ENCODE peak calls at places on chromosomes 12 and 14, in four cellular contexts. One of them, this sample, is unnamed.

GRCh38 chr14:35229495-35230089 is 62.6 kb upstream of the PSMA6 start:
- DNase-seq in mammary epithelial cell: no peak
- DNase-seq in stimulated activated effector memory CD8-positive, alpha-beta T cell treated with anti-CD3 and anti-CD28 coated beads, Interleukin-12 subunit alpha, Interleukin-12 subunit beta, amount 100 ng/mL, for 72 hours: no peak
- DNase-seq in NCI-H1092 treated with DMSO at 0.1 percent for 48 hours: peak
- DNase-seq in this sample: no peak

GRCh38 chr14:94174622-94175402 is 690 bp downstream of the PPP4R4 start:
- DNase-seq in stimulated activated effector memory CD8-positive, alpha-beta T cell treated with anti-CD3 and anti-CD28 coated beads, Interleukin-12 subunit alpha, Interleukin-12 subunit beta, amount 100 ng/mL, for 72 hours: no peak
- DNase-seq in mammary epithelial cell: no peak
- DNase-seq in NCI-H1092 treated with DMSO at 0.1 percent for 48 hours: no peak
- DNase-seq in this sample: no peak

GRCh38 chr12:65556676-65557424 is 267.4 kb upstream of the HMGA2 start:
- DNase-seq in mammary epithelial cell: peak
- DNase-seq in stimulated activated effector memory CD8-positive, alpha-beta T cell treated with anti-CD3 and anti-CD28 coated beads, Interleukin-12 subunit alpha, Interleukin-12 subunit beta, amount 100 ng/mL, for 72 hours: peak
- DNase-seq in NCI-H1092 treated with DMSO at 0.1 percent for 48 hours: peak
- DNase-seq in this sample: peak

GRCh38 chr14:50941151-50941550 is 3.1 kb downstream of the PYGL start:
- DNase-seq in NCI-H1092 treated with DMSO at 0.1 percent for 48 hours: no peak
- DNase-seq in mammary epithelial cell: peak
- DNase-seq in stimulated activated effector memory CD8-positive, alpha-beta T cell treated with anti-CD3 and anti-CD28 coated beads, Interleukin-12 subunit alpha, Interleukin-12 subunit beta, amount 100 ng/mL, for 72 hours: no peak
- DNase-seq in this sample: no peak

GRCh38 chr12:93347054-93347786 is 30.5 kb upstream of the NUDT4 start:
- DNase-seq in stimulated activated effector memory CD8-positive, alpha-beta T cell treated with anti-CD3 and anti-CD28 coated beads, Interleukin-12 subunit alpha, Interleukin-12 subunit beta, amount 100 ng/mL, for 72 hours: no peak
- DNase-seq in NCI-H1092 treated with DMSO at 0.1 percent for 48 hours: no peak
- DNase-seq in mammary epithelial cell: no peak
- DNase-seq in this sample: no peak

GRCh38 chr12:69066420-69067373 is 133.7 kb upstream of the CPM start:
- DNase-seq in NCI-H1092 treated with DMSO at 0.1 percent for 48 hours: no peak
- DNase-seq in mammary epithelial cell: no peak
- DNase-seq in stimulated activated effector memory CD8-positive, alpha-beta T cell treated with anti-CD3 and anti-CD28 coated beads, Interleukin-12 subunit alpha, Interleukin-12 subunit beta, amount 100 ng/mL, for 72 hours: no peak
- DNase-seq in this sample: no peak

GRCh38 chr14:100767003-100767787 is 40.5 kb downstream of the DLK1 start:
- DNase-seq in mammary epithelial cell: no peak
- DNase-seq in stimulated activated effector memory CD8-positive, alpha-beta T cell treated with anti-CD3 and anti-CD28 coated beads, Interleukin-12 subunit alpha, Interleukin-12 subunit beta, amount 100 ng/mL, for 72 hours: no peak
- DNase-seq in NCI-H1092 treated with DMSO at 0.1 percent for 48 hours: no peak
- DNase-seq in this sample: no peak

GRCh38 chr12:120091371-120092090 is 25.0 kb downstream of the RAB35 start:
- DNase-seq in mammary epithelial cell: no peak
- DNase-seq in stimulated activated effector memory CD8-positive, alpha-beta T cell treated with anti-CD3 and anti-CD28 coated beads, Interleukin-12 subunit alpha, Interleukin-12 subunit beta, amount 100 ng/mL, for 72 hours: no peak
- DNase-seq in NCI-H1092 treated with DMSO at 0.1 percent for 48 hours: no peak
- DNase-seq in this sample: no peak

GRCh38 chr12:40336573-40337199 is 111.9 kb downstream of the LRRK2 start:
- DNase-seq in NCI-H1092 treated with DMSO at 0.1 percent for 48 hours: no peak
- DNase-seq in stimulated activated effector memory CD8-positive, alpha-beta T cell treated with anti-CD3 and anti-CD28 coated beads, Interleukin-12 subunit alpha, Interleukin-12 subunit beta, amount 100 ng/mL, for 72 hours: no peak
- DNase-seq in mammary epithelial cell: no peak
- DNase-seq in this sample: no peak

GRCh38 chr14:65019944-65020566 is 33.4 kb downstream of the FNTB start:
- DNase-seq in NCI-H1092 treated with DMSO at 0.1 percent for 48 hours: peak
- DNase-seq in stimulated activated effector memory CD8-positive, alpha-beta T cell treated with anti-CD3 and anti-CD28 coated beads, Interleukin-12 subunit alpha, Interleukin-12 subunit beta, amount 100 ng/mL, for 72 hours: no peak
- DNase-seq in mammary epithelial cell: peak
- DNase-seq in this sample: no peak

GRCh38 chr12:108253540-108253939 is 85.6 kb downstream of the CMKLR1 start:
- DNase-seq in stimulated activated effector memory CD8-positive, alpha-beta T cell treated with anti-CD3 and anti-CD28 coated beads, Interleukin-12 subunit alpha, Interleukin-12 subunit beta, amount 100 ng/mL, for 72 hours: no peak
- DNase-seq in NCI-H1092 treated with DMSO at 0.1 percent for 48 hours: no peak
- DNase-seq in mammary epithelial cell: no peak
- DNase-seq in this sample: no peak

GRCh38 chr12:110179291-110179690 is 55.1 kb downstream of the IFT81 start:
- DNase-seq in NCI-H1092 treated with DMSO at 0.1 percent for 48 hours: no peak
- DNase-seq in stimulated activated effector memory CD8-positive, alpha-beta T cell treated with anti-CD3 and anti-CD28 coated beads, Interleukin-12 subunit alpha, Interleukin-12 subunit beta, amount 100 ng/mL, for 72 hours: no peak
- DNase-seq in mammary epithelial cell: peak
- DNase-seq in this sample: no peak

GRCh38 chr12:40565029-40565633 is 127.1 kb upstream of the CNTN1 start:
- DNase-seq in NCI-H1092 treated with DMSO at 0.1 percent for 48 hours: no peak
- DNase-seq in stimulated activated effector memory CD8-positive, alpha-beta T cell treated with anti-CD3 and anti-CD28 coated beads, Interleukin-12 subunit alpha, Interleukin-12 subunit beta, amount 100 ng/mL, for 72 hours: no peak
- DNase-seq in mammary epithelial cell: no peak
- DNase-seq in this sample: no peak

GRCh38 chr12:28865776-28866175 is 283.3 kb upstream of the FAR2 start:
- DNase-seq in mammary epithelial cell: no peak
- DNase-seq in NCI-H1092 treated with DMSO at 0.1 percent for 48 hours: no peak
- DNase-seq in stimulated activated effector memory CD8-positive, alpha-beta T cell treated with anti-CD3 and anti-CD28 coated beads, Interleukin-12 subunit alpha, Interleukin-12 subunit beta, amount 100 ng/mL, for 72 hours: no peak
- DNase-seq in this sample: no peak

GRCh38 chr14:53153702-53154112 is 584 bp upstream of the DDHD1 start:
- DNase-seq in NCI-H1092 treated with DMSO at 0.1 percent for 48 hours: no peak
- DNase-seq in stimulated activated effector memory CD8-positive, alpha-beta T cell treated with anti-CD3 and anti-CD28 coated beads, Interleukin-12 subunit alpha, Interleukin-12 subunit beta, amount 100 ng/mL, for 72 hours: no peak
- DNase-seq in mammary epithelial cell: no peak
- DNase-seq in this sample: no peak

GRCh38 chr14:51008416-51008815 is 64.1 kb upstream of the PYGL start:
- DNase-seq in stimulated activated effector memory CD8-positive, alpha-beta T cell treated with anti-CD3 and anti-CD28 coated beads, Interleukin-12 subunit alpha, Interleukin-12 subunit beta, amount 100 ng/mL, for 72 hours: no peak
- DNase-seq in NCI-H1092 treated with DMSO at 0.1 percent for 48 hours: no peak
- DNase-seq in mammary epithelial cell: no peak
- DNase-seq in this sample: no peak

This sample was measured in stimulated activated naive B cell treated with anti-CD40 and anti-IgM and Interleukin-4, amounts not matched to agents 10 μg/mL and 1 μg/mL and 100 μg/mL, for 72 hours.